ENCODE peak calls at places on chromosomes 5 and 9, in ten cellular contexts. One of them, this sample, is unnamed.

GRCh38 chr5:147949711-147950573 is 43.6 kb upstream of the C5orf46 start:
- DNase-seq in esophagus squamous epithelium: no peak
- DNase-seq in HFF-Myc: peak; percentile 11
- DNase-seq in tibial nerve: no peak
- DNase-seq in AG08396: peak; percentile 41
- DNase-seq in EL: peak; percentile 40
- DNase-seq in activated CD8-positive, alpha-beta T cell treated with anti-CD3 and anti-CD28 coated beads, Interleukin-2, amount 10 ng/mL, durations not matched to agents 7 days and 5 days: no peak
- DNase-seq in RPMI7951: peak; percentile 46
- DNase-seq in NCI-H2107: no peak
- DNase-seq in mesothelial cell of epicardium: no peak
- DNase-seq in this sample: peak; percentile 9

GRCh38 chr9:137759649-137760321 is 117.8 kb upstream of the CACNA1B start:
- DNase-seq in NCI-H2107: no peak
- DNase-seq in HFF-Myc: no peak
- DNase-seq in EL: no peak
- DNase-seq in AG08396: no peak
- DNase-seq in tibial nerve: no peak
- DNase-seq in activated CD8-positive, alpha-beta T cell treated with anti-CD3 and anti-CD28 coated beads, Interleukin-2, amount 10 ng/mL, durations not matched to agents 7 days and 5 days: no peak
- DNase-seq in mesothelial cell of epicardium: no peak
- DNase-seq in RPMI7951: no peak
- DNase-seq in esophagus squamous epithelium: no peak
- DNase-seq in this sample: no peak

GRCh38 chr5:102719886-102720285 is 35.2 kb upstream of the PAM start:
- DNase-seq in tibial nerve: no peak
- DNase-seq in mesothelial cell of epicardium: no peak
- DNase-seq in EL: peak; percentile 26
- DNase-seq in HFF-Myc: no peak
- DNase-seq in activated CD8-positive, alpha-beta T cell treated with anti-CD3 and anti-CD28 coated beads, Interleukin-2, amount 10 ng/mL, durations not matched to agents 7 days and 5 days: no peak
- DNase-seq in NCI-H2107: no peak
- DNase-seq in AG08396: no peak
- DNase-seq in RPMI7951: no peak
- DNase-seq in esophagus squamous epithelium: no peak
- DNase-seq in this sample: peak; percentile 60

GRCh38 chr9:113620377-113621161 is 157.0 kb downstream of the RGS3 start:
- DNase-seq in mesothelial cell of epicardium: peak; percentile 57
- DNase-seq in RPMI7951: peak; percentile 96
- DNase-seq in HFF-Myc: peak; percentile 93
- DNase-seq in NCI-H2107: no peak
- DNase-seq in EL: peak; percentile 96
- DNase-seq in esophagus squamous epithelium: no peak
- DNase-seq in tibial nerve: peak; percentile 44
- DNase-seq in AG08396: peak; percentile 84
- DNase-seq in activated CD8-positive, alpha-beta T cell treated with anti-CD3 and anti-CD28 coated beads, Interleukin-2, amount 10 ng/mL, durations not matched to agents 7 days and 5 days: no peak
- DNase-seq in this sample: peak; percentile 96

GRCh38 chr5:1826235-1826980 is 25.2 kb downstream of the NDUFS6 start:
- DNase-seq in activated CD8-positive, alpha-beta T cell treated with anti-CD3 and anti-CD28 coated beads, Interleukin-2, amount 10 ng/mL, durations not matched to agents 7 days and 5 days: no peak
- DNase-seq in HFF-Myc: no peak
- DNase-seq in NCI-H2107: no peak
- DNase-seq in AG08396: no peak
- DNase-seq in RPMI7951: no peak
- DNase-seq in esophagus squamous epithelium: no peak
- DNase-seq in EL: no peak
- DNase-seq in tibial nerve: no peak
- DNase-seq in mesothelial cell of epicardium: no peak
- DNase-seq in this sample: no peak

GRCh38 chr5:81579525-81579924 is 171.4 kb downstream of the SSBP2 start:
- DNase-seq in HFF-Myc: no peak
- DNase-seq in esophagus squamous epithelium: no peak
- DNase-seq in AG08396: no peak
- DNase-seq in mesothelial cell of epicardium: no peak
- DNase-seq in activated CD8-positive, alpha-beta T cell treated with anti-CD3 and anti-CD28 coated beads, Interleukin-2, amount 10 ng/mL, durations not matched to agents 7 days and 5 days: no peak
- DNase-seq in RPMI7951: peak; percentile 38
- DNase-seq in EL: no peak
- DNase-seq in tibial nerve: no peak
- DNase-seq in NCI-H2107: no peak
- DNase-seq in this sample: no peak

GRCh38 chr5:36090033-36090432 is 23.4 kb upstream of the UGT3A2 start:
- DNase-seq in activated CD8-positive, alpha-beta T cell treated with anti-CD3 and anti-CD28 coated beads, Interleukin-2, amount 10 ng/mL, durations not matched to agents 7 days and 5 days: no peak
- DNase-seq in mesothelial cell of epicardium: no peak
- DNase-seq in HFF-Myc: peak; percentile 36
- DNase-seq in tibial nerve: no peak
- DNase-seq in AG08396: peak; percentile 15
- DNase-seq in RPMI7951: peak; percentile 53
- DNase-seq in esophagus squamous epithelium: no peak
- DNase-seq in NCI-H2107: no peak
- DNase-seq in EL: peak; percentile 48
- DNase-seq in this sample: no peak

GRCh38 chr5:176541338-176542134 is 4.3 kb upstream of the RNF44 start:
- DNase-seq in esophagus squamous epithelium: no peak
- DNase-seq in activated CD8-positive, alpha-beta T cell treated with anti-CD3 and anti-CD28 coated beads, Interleukin-2, amount 10 ng/mL, durations not matched to agents 7 days and 5 days: peak; percentile 84
- DNase-seq in EL: no peak
- DNase-seq in NCI-H2107: no peak
- DNase-seq in tibial nerve: no peak
- DNase-seq in AG08396: no peak
- DNase-seq in HFF-Myc: no peak
- DNase-seq in RPMI7951: no peak
- DNase-seq in mesothelial cell of epicardium: no peak
- DNase-seq in this sample: no peak

GRCh38 chr5:123528059-123528458 is 16.1 kb downstream of the CSNK1G3 start:
- DNase-seq in AG08396: no peak
- DNase-seq in NCI-H2107: no peak
- DNase-seq in RPMI7951: no peak
- DNase-seq in esophagus squamous epithelium: no peak
- DNase-seq in mesothelial cell of epicardium: no peak
- DNase-seq in EL: no peak
- DNase-seq in activated CD8-positive, alpha-beta T cell treated with anti-CD3 and anti-CD28 coated beads, Interleukin-2, amount 10 ng/mL, durations not matched to agents 7 days and 5 days: no peak
- DNase-seq in tibial nerve: no peak
- DNase-seq in HFF-Myc: no peak
- DNase-seq in this sample: no peak

This sample was measured in retinal pigment epithelial cell.